ENCODE peak calls at places on chromosomes 3 and 15, in five cellular contexts. O, V, K, N and G are unnamed samples.

GRCh38 chr3:149299938-149300791 is 33.3 kb downstream of the TM4SF18 start:
- DNase-seq in O (peak; percentile 94), K (peak; percentile 50), V (peak; percentile 16), N (no peak), G (peak; percentile 93)

GRCh38 chr3:123688241-123688747 is 103.4 kb upstream of the HACD2 start:
- DNase-seq in O (peak; percentile 60), V (no peak), N (no peak), K (no peak), G (peak; percentile 21)

GRCh38 chr3:155435821-155436220 is 142.3 kb upstream of the STRIT1 start:
- DNase-seq in O (no peak), V (no peak), K (no peak), N (no peak), G (no peak)

GRCh38 chr3:9778102-9778501 is 8.4 kb upstream of the CAMK1 start:
- DNase-seq in K (peak; percentile 47), N (no peak), V (no peak), O (no peak), G (no peak)

GRCh38 chr3:23996058-23996457 is 51.0 kb downstream of the NR1D2 start:
- DNase-seq in V (no peak), K (no peak), O (no peak), N (no peak), G (no peak)

GRCh38 chr15:97902140-97902780 is 58.2 kb upstream of the ARRDC4 start:
- DNase-seq in N (no peak), V (no peak), K (no peak), O (no peak), G (no peak)

GRCh38 chr15:78085928-78086327 is 6.4 kb upstream of the SH2D7 start:
- DNase-seq in O (no peak), N (no peak), K (no peak), V (no peak), G (no peak)

GRCh38 chr3:188164248-188164687 is 10.3 kb downstream of the LPP start:
- DNase-seq in N (no peak), O (peak; percentile 40), V (no peak), K (no peak), G (peak; percentile 62)

GRCh38 chr15:65355173-65355982 is 22.4 kb downstream of the IGDCC3 start:
- DNase-seq in O (peak; percentile 29), K (no peak), N (no peak), V (no peak), G (no peak)

GRCh38 chr3:184600685-184601377 is 39.2 kb downstream of the EPHB3 start:
- DNase-seq in O (no peak), K (no peak), N (no peak), V (no peak), G (no peak)

GRCh38 chr3:82133070-82133606 is 371.7 kb upstream of the GBE1 start:
- DNase-seq in K (peak; percentile 44), N (peak; percentile 15), O (peak; percentile 42), V (peak; percentile 17), G (peak; percentile 35)

GRCh38 chr3:150410311-150411105 is 2.4 kb downstream of the TSC22D2 start:
- DNase-seq in K (peak; percentile 36), N (no peak), O (no peak), V (no peak), G (no peak)

GRCh38 chr15:72237286-72238224 is 6.6 kb upstream of the PKM start:
- DNase-seq in V (peak; percentile 51), N (peak; percentile 43), O (peak; percentile 85), K (peak; percentile 95), G (peak; percentile 92)

GRCh38 chr3:49358884-49359225 is 702 bp upstream of the GPX1 start:
- DNase-seq in V (no peak), N (no peak), O (peak; percentile 64), K (no peak), G (no peak)

GRCh38 chr3:45081506-45081905 is 55.4 kb downstream of the CLEC3B start:
- DNase-seq in N (no peak), K (no peak), V (no peak), O (no peak), G (no peak)

GRCh38 chr3:188486126-188486525 is 332.2 kb downstream of the LPP start:
- DNase-seq in O (no peak), K (no peak), N (no peak), V (no peak), G (no peak)

GRCh38 chr3:65706786-65707568 is 331.7 kb downstream of the MAGI1 start:
- DNase-seq in V (no peak), N (no peak), O (no peak), K (no peak), G (no peak)

GRCh38 chr3:143001034-143001368 is 369 bp upstream of the U2SURP start:
- DNase-seq in N (no peak), O (no peak), K (no peak), V (no peak), G (no peak)

GRCh38 chr3:127019449-127019848 is 36.5 kb downstream of the PLXNA1 start:
- DNase-seq in N (no peak), V (no peak), K (no peak), O (no peak), G (no peak)

GRCh38 chr3:55965776-55966175 is 478.7 kb upstream of the WNT5A start:
- DNase-seq in O (no peak), V (peak; percentile 7), N (no peak), K (no peak), G (no peak)

GRCh38 chr3:26621891-26622633 is 510 bp upstream of the LRRC3B start:
- DNase-seq in V (no peak), O (no peak), K (no peak), N (no peak), G (no peak)

GRCh38 chr3:52128118-52128683 is 26.0 kb downstream of the POC1A start:
- DNase-seq in O (peak; percentile 84), N (no peak), V (no peak), K (peak; percentile 92), G (peak; percentile 87)

GRCh38 chr3:77147836-77148578 is 108.1 kb downstream of the ROBO2 start:
- DNase-seq in K (no peak), V (no peak), O (no peak), N (peak; percentile 13), G (no peak)

GRCh38 chr3:33940149-33940548 is 141.7 kb downstream of the PDCD6IP start:
- DNase-seq in K (peak; percentile 60), O (no peak), V (no peak), N (no peak), G (no peak)

GRCh38 chr3:39150803-39151631 is 2.4 kb downstream of the CSRNP1 start:
- DNase-seq in N (no peak), V (no peak), O (peak; percentile 33), K (peak; percentile 87), G (no peak)
- TF ChIP-seq YY1 in N (no peak), V (no peak), O (no peak), K (no peak), G (no peak)

GRCh38 chr3:4586381-4586780 is 93.2 kb downstream of the ITPR1 start:
- DNase-seq in V (no peak), K (no peak), O (no peak), N (no peak), G (no peak)

GRCh38 chr3:4587838-4588105 is 94.6 kb downstream of the ITPR1 start:
- DNase-seq in V (no peak), O (no peak), K (no peak), N (no peak), G (no peak)

GRCh38 chr3:4588410-4588809 is 95.3 kb downstream of the ITPR1 start:
- DNase-seq in V (no peak), O (no peak), N (no peak), K (no peak), G (no peak)

GRCh38 chr3:4587061-4587837 is 94.1 kb downstream of the ITPR1 start:
- DNase-seq in O (no peak), K (no peak), V (no peak), N (no peak), G (no peak)

GRCh38 chr3:4589475-4590111 is 96.4 kb downstream of the ITPR1 start:
- DNase-seq in O (no peak), V (no peak), K (no peak), N (no peak), G (no peak)
- TF ChIP-seq SP1 in O (no peak), V (no peak), K (no peak), N (no peak), G (no peak)

GRCh38 chr15:70114226-70114625 is 16.5 kb upstream of the TLE3 start:
- DNase-seq in K (no peak), O (no peak), N (no peak), V (no peak), G (no peak)
- TF ChIP-seq YY1 in K (no peak), O (no peak), N (no peak), V (no peak), G (no peak)

GRCh38 chr3:98322686-98323085 is 31.0 kb upstream of the OR5K4 start:
- DNase-seq in V (no peak), N (no peak), K (no peak), O (no peak), G (no peak)
- TF ChIP-seq SP1 in V (no peak), N (no peak), K (no peak), O (no peak), G (no peak)

GRCh38 chr3:83224101-83224868 is 1462.8 kb upstream of the GBE1 start:
- DNase-seq in V (no peak), O (no peak), N (no peak), K (no peak), G (no peak)
- TF ChIP-seq YY1 in V (no peak), O (no peak), N (no peak), K (no peak), G (no peak)

DNA sequence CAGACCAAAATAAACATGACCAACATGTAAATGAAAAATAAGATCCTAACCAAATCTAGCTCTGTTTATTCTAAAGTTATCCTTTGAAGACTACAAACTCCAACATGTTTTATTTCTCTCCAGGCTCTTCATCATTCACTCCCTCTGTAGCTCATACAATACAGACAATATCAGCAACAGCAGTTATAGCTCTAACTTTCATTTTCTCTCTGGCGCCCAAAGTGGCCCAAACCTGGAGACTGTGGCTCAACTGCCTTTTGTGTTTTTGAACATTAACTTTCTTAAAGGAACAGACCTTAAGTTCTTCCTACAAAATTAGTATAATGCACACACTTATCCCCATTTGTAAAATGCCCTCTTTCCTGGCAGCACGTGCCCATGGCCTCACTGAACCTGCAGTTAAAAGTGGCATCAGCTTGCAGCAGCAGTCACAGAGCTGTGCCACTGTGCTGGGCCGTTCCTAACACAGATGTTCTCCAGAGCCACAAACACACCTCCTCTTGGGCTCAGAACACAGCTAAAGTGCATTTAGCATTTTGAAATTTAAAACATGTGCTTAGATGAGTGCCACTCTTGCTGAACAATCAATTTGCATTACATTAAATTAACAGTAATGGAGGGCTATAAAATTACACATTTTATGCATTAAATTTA is 91.8 kb downstream of the RORA start:
- DNase-seq in O (no peak), V (no peak), N (no peak), K (no peak), G (no peak)
- TF ChIP-seq SP1 in O (no peak), V (no peak), N (no peak), K (no peak), G (no peak)

GRCh38 chr15:63166219-63166618 is 8.9 kb upstream of the RPS27L start:
- DNase-seq in N (no peak), K (peak; percentile 60), V (no peak), O (no peak), G (no peak)
- TF ChIP-seq YY1 in N (no peak), K (no peak), V (no peak), O (no peak), G (no peak)